ENCODE peak calls at places on chromosomes 6 and 20, in seven cellular contexts. C is IMR-90; R is uterus; Q is CD4-positive, alpha-beta memory T cell; V is RWPE2; S is astrocyte; Y is colonic mucosa. H is an unnamed sample. For H3K36me3, H3K4me1 and H3K27me3, the result is how much of the 10 kb centered on the place peaks cover.

GRCh38 chr6:154223296-154223695 is 133.3 kb downstream of the IPCEF1 start:
- DNase-seq in C (no peak), R (no peak), V (no peak), S (no peak), Y (no peak), Q (no peak), H (no peak)

GRCh38 chr6:11085758-11086435 is 7.7 kb upstream of the SMIM13 start:
- DNase-seq in C (peak), R (no peak), Q (no peak), V (no peak), S (peak), Y (no peak), H (no peak)

GRCh38 chr6:109087661-109088264 is 6.9 kb downstream of the SESN1 start:
- DNase-seq in Q (no peak), R (peak), C (no peak), S (no peak), Y (no peak), V (no peak), H (no peak)

GRCh38 chr20:13312300-13312699 is 91.2 kb downstream of the ISM1 start:
- DNase-seq in V (no peak), Q (no peak), Y (no peak), C (no peak), R (no peak), S (no peak), H (no peak)

GRCh38 chr6:36514554-36515456 is 32.5 kb downstream of the STK38 start:
- DNase-seq in R (no peak), C (no peak), S (no peak), Y (peak), Q (no peak), V (no peak), H (no peak)

GRCh38 chr20:53567379-53567778 is 26.3 kb downstream of the ZNF217 start:
- DNase-seq in C (no peak), V (no peak), R (no peak), Q (no peak), S (no peak), Y (no peak), H (no peak)

GRCh38 chr6:152309648-152310047 is 327.5 kb downstream of the SYNE1 start:
- DNase-seq in S (peak), Q (peak), R (no peak), Y (no peak), V (no peak), C (no peak), H (peak)

GRCh38 chr6:138844203-138844602 is 48.3 kb downstream of the ECT2L start:
- DNase-seq in V (no peak), Q (no peak), R (peak), C (peak), S (peak), Y (no peak), H (no peak)

GRCh38 chr6:142356271-142356938 is 54.6 kb downstream of the ADGRG6 start:
- DNase-seq in Y (no peak), C (peak), S (peak), R (no peak), Q (no peak), V (no peak), H (no peak)

GRCh38 chr6:16769131-16769985 is 8.1 kb upstream of the ATXN1 start:
- DNase-seq in Q (peak), C (peak), S (peak), V (peak), R (peak), Y (peak), H (peak)

GRCh38 chr6:161109366-161109765 is 117.8 kb downstream of the MAP3K4 start:
- DNase-seq in S (no peak), Q (no peak), Y (no peak), R (no peak), V (no peak), C (no peak), H (no peak)

GRCh38 chr6:155448823-155449789 is 6.5 kb downstream of the NOX3 start:
- DNase-seq in Q (no peak), V (no peak), Y (no peak), C (no peak), R (no peak), S (peak), H (no peak)

GRCh38 chr20:48607544-48607865 is 220.3 kb downstream of the PREX1 start:
- DNase-seq in Q (no peak), S (no peak), Y (no peak), R (no peak), V (peak), C (no peak), H (no peak)

GRCh38 chr6:111874030-111874425 is 776 bp upstream of the FYN start:
- DNase-seq in S (no peak), R (no peak), C (peak), Y (peak), V (no peak), Q (peak), H (peak)

GRCh38 chr6:130324657-130325056 is 41.2 kb upstream of the TMEM200A start:
- DNase-seq in V (no peak), Q (no peak), S (peak), R (no peak), C (peak), Y (no peak), H (no peak)

GRCh38 chr6:85483861-85484260 is 34.0 kb downstream of the NT5E start:
- DNase-seq in Y (no peak), V (no peak), S (no peak), Q (no peak), C (no peak), R (no peak), H (no peak)

GRCh38 chr6:12844284-12845223 is 128.0 kb downstream of the PHACTR1 start:
- DNase-seq in V (no peak), Y (no peak), R (no peak), C (peak), S (peak), Q (no peak), H (no peak)

GRCh38 chr6:9373308-9373707 is 938.0 kb upstream of the SLC35B3 start:
- DNase-seq in Y (no peak), C (no peak), S (no peak), R (no peak), Q (no peak), V (no peak), H (no peak)

GRCh38 chr6:140857734-140858380 is 1274.9 kb upstream of the GJE1 start:
- DNase-seq in S (peak), R (no peak), Y (no peak), V (no peak), C (peak), Q (no peak), H (no peak)

GRCh38 chr6:106156863-106157262 is 70.7 kb downstream of the PRDM1 start:
- DNase-seq in S (no peak), C (no peak), R (no peak), Q (no peak), V (no peak), Y (no peak), H (no peak)

GRCh38 chr6:39929733-39930461 is 4.4 kb downstream of the MOCS1 start:
- DNase-seq in Y (no peak), Q (no peak), V (no peak), S (no peak), C (peak), R (no peak), H (no peak)

GRCh38 chr6:40852667-40853383 is 186.2 kb downstream of the UNC5CL start:
- DNase-seq in V (no peak), R (no peak), S (no peak), Y (no peak), Q (no peak), C (no peak), H (no peak)

GRCh38 chr6:36727491-36728021 is 29.9 kb downstream of the RAB44 start:
- DNase-seq in V (no peak), R (no peak), Q (no peak), Y (no peak), C (peak), S (peak), H (no peak)

GRCh38 chr6:32252326-32253009 is 28.6 kb upstream of the NOTCH4 start:
- DNase-seq in Q (no peak), C (no peak), R (no peak), Y (no peak), S (no peak), V (no peak), H (no peak)

GRCh38 chr20:43972692-43973091 is 58.0 kb downstream of the TOX2 start:
- DNase-seq in R (no peak), V (peak), Y (no peak), Q (no peak), S (no peak), C (no peak), H (no peak)

GRCh38 chr20:54162378-54162777 is 11.4 kb downstream of the CYP24A1 start:
- DNase-seq in Y (no peak), C (no peak), R (no peak), Q (no peak), V (no peak), S (no peak), H (no peak)

GRCh38 chr20:47392015-47392720 is 35.7 kb upstream of the ZMYND8 start:
- DNase-seq in R (no peak), V (peak), C (peak), S (peak), Q (no peak), Y (peak), H (no peak)

GRCh38 chr6:136989591-136990578 is 54.9 kb downstream of the IL20RA start:
- DNase-seq in C (no peak), R (peak), Y (peak), Q (no peak), V (no peak), S (no peak), H (no peak)

GRCh38 chr6:169832247-169832948 is 81.0 kb downstream of the ERMARD start:
- DNase-seq in R (no peak), V (no peak), Q (no peak), Y (peak), S (no peak), C (peak), H (no peak)

DNA sequence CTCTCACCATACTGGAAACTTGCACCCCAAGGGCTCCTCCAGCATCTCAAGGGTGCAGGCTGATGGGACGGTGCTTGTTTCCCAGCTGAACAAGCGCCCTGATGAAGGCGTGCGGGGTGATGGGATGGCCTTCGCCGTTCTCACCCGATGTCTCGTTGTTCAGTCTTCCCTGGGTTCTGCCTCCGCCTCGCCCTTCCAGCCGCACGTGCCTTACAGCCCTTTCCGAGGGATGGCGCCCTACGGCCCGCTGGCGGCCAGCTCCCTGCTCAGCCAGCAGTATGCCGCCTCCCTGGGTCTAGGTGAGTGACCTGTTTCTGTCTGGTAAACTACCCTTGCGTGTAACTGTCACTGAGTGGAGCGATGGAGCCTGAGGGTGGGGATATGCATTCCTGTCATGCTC is 3.9 kb downstream of the LSM14B start:
- DNase-seq in Q (no peak), Y (no peak), S (no peak), C (no peak), V (no peak), R (no peak), H (no peak)
- H3K36me3 ChIP-seq in Q (half or more), Y (under half), S (under half), C (half or more), V (half or more), R (under half), H (half or more)

GRCh38 chr20:14647016-14647415 is 309.6 kb upstream of the FLRT3 start:
- DNase-seq in Q (no peak), S (no peak), R (no peak), C (no peak), Y (no peak), V (no peak), H (no peak)
- H3K4me1 ChIP-seq in Q (under half), S (under half), R (under half), C (under half), Y (under half), V (under half), H (under half)

GRCh38 chr6:149995235-149995750 is 30.0 kb downstream of the RAET1L start:
- DNase-seq in S (no peak), Y (no peak), C (no peak), R (no peak), V (no peak), Q (no peak), H (no peak)
- H3K27me3 ChIP-seq in S (half or more), Y (under half), C (half or more), R (under half), V (under half), Q (under half), H (under half)

GRCh38 chr6:26468829-26469228 is 11.1 kb downstream of the BTN2A1 start:
- DNase-seq in V (no peak), Y (no peak), C (no peak), Q (no peak), S (no peak), R (no peak), H (no peak)

GRCh38 chr6:26459023-26459810 is 1.5 kb downstream of the BTN2A1 start:
- DNase-seq in C (peak), Y (no peak), R (no peak), V (no peak), S (no peak), Q (no peak), H (no peak)

GRCh38 chr6:26464416-26465131 is 6.8 kb downstream of the BTN2A1 start:
- DNase-seq in V (no peak), Q (no peak), Y (no peak), S (no peak), C (no peak), R (no peak), H (no peak)

GRCh38 chr6:26465776-26466175 is 8.0 kb downstream of the BTN2A1 start:
- DNase-seq in Q (no peak), C (no peak), Y (no peak), S (no peak), R (no peak), V (no peak), H (no peak)

DNA sequence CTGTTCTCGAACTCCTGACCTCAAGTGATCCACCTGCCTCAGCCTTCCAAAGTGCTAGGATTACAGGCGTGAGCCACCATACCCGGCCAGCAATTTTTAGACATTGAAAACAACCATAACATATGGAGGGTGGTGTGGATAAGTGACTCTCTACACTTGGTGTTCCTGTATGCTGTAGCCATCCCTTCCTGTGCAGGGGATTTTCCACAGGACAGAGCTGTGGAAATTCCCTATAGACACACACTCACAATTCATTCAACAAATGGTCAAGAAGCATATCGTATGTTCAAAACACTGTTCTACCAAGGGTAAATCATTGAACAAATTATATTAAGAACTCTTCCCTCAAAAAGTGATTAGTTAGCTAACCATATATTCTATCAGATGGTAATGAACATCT is 6.3 kb downstream of the BTN2A1 start:
- DNase-seq in Q (no peak), V (no peak), S (no peak), R (no peak), C (no peak), Y (no peak), H (no peak)
- H3K36me3 ChIP-seq in Q (half or more), V (half or more), S (half or more), R (under half), C (half or more), Y (under half), H (half or more)

DNA sequence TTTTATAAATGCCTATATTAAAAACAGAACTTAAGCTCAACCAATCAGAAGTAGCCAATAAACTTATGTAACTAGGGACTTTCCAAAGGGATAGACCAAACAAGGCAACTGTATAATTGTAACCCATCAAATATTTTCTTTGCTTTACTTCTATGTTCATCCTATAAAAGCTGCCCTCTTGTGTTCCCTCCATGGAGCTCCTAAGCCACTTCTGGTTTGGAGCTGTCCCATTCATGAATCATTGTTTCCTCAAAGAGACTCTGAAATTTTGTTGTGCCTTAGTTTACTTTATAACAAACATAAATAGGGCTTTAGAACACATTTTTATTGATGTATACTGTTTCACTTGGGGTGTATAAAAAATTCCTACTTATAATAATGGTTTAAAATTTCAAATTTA is 101.5 kb upstream of the CARMIL1 start:
- DNase-seq in S (no peak), Y (no peak), V (no peak), R (no peak), C (no peak), Q (no peak), H (no peak)
- H3K4me1 ChIP-seq in S (under half), Y (under half), V (under half), R (under half), C (under half), Q (under half), H (under half)

H was measured in CD8-positive, alpha-beta T cell.